ENCODE peak calls at places on chromosomes 16 and 17, in four cellular contexts. O is T-helper 2 cell treated with Interferon-gamma antibody and Interleukin-4, amounts not matched to agents 5 μg/mL and 100 μg/mL, for 36 hours; F is ureter; T is endothelial cell. D is an unnamed sample.

GRCh38 chr16:4110680-4111079 is 5.6 kb downstream of the ADCY9 start:
- DNase-seq in O (no peak), T (no peak), F (no peak), D (no peak)

GRCh38 chr17:51107666-51108227 is 12.9 kb downstream of the SPAG9 start:
- DNase-seq in O (no peak), F (no peak), T (no peak), D (no peak)

GRCh38 chr16:21684199-21684598 is 20.4 kb downstream of the OTOA start:
- DNase-seq in F (no peak), O (no peak), T (peak), D (peak)

GRCh38 chr17:2797226-2797625 is 988 bp downstream of the RAP1GAP2 start:
- DNase-seq in F (no peak), O (no peak), T (no peak), D (no peak)

GRCh38 chr17:77834170-77835115 is 124.1 kb upstream of the TNRC6C start:
- DNase-seq in F (peak), O (peak), T (no peak), D (peak)

GRCh38 chr16:70430667-70431536 is 8.0 kb downstream of the ST3GAL2 start:
- DNase-seq in T (peak), O (peak), F (peak), D (peak)

GRCh38 chr16:58047557-58048348 is 22.2 kb downstream of the MMP15 start:
- DNase-seq in O (no peak), T (peak), F (no peak), D (no peak)

GRCh38 chr17:27536781-27537180 is 80.5 kb downstream of the KSR1 start:
- DNase-seq in F (no peak), O (no peak), T (no peak), D (no peak)

GRCh38 chr16:25066747-25067631 is 44.6 kb upstream of the LCMT1 start:
- DNase-seq in F (peak), O (peak), T (peak), D (peak)

D was measured in CD4-positive, CD25-positive, alpha-beta regulatory T cell.